ENCODE peak calls at places on chromosomes 13 and 19, in eight cellular contexts. One of them, this sample, is unnamed.

GRCh38 chr13:76527041-76527440 is 359.2 kb downstream of the KCTD12 start:
- DNase-seq in AG10803: no peak
- DNase-seq in fibroblast of pulmonary artery: no peak
- DNase-seq in omental fat pad: no peak
- DNase-seq in choroid plexus epithelial cell: no peak
- DNase-seq in mammary epithelial cell: no peak
- DNase-seq in tibial nerve: no peak
- DNase-seq in astrocyte: no peak
- DNase-seq in this sample: no peak

GRCh38 chr19:46271488-46272197 is 25.2 kb upstream of the HIF3A start:
- DNase-seq in AG10803: peak; percentile 85
- DNase-seq in fibroblast of pulmonary artery: peak; percentile 93
- DNase-seq in omental fat pad: no peak
- DNase-seq in choroid plexus epithelial cell: peak; percentile 94
- DNase-seq in mammary epithelial cell: peak; percentile 87
- DNase-seq in tibial nerve: no peak
- DNase-seq in astrocyte: peak; percentile 99
- DNase-seq in this sample: no peak

GRCh38 chr13:34156841-34157365 is 339.0 kb downstream of the RFC3 start:
- DNase-seq in AG10803: peak; percentile 91
- DNase-seq in fibroblast of pulmonary artery: peak; percentile 95
- DNase-seq in omental fat pad: peak; percentile 35
- DNase-seq in choroid plexus epithelial cell: peak; percentile 97
- DNase-seq in mammary epithelial cell: peak; percentile 97
- DNase-seq in tibial nerve: peak; percentile 24
- DNase-seq in astrocyte: peak; percentile 97
- DNase-seq in this sample: peak; percentile 59

GRCh38 chr13:29260684-29261083 is 334.8 kb downstream of the SLC7A1 start:
- DNase-seq in AG10803: no peak
- DNase-seq in fibroblast of pulmonary artery: no peak
- DNase-seq in omental fat pad: no peak
- DNase-seq in choroid plexus epithelial cell: peak; percentile 13
- DNase-seq in mammary epithelial cell: no peak
- DNase-seq in tibial nerve: no peak
- DNase-seq in astrocyte: no peak
- DNase-seq in this sample: no peak

GRCh38 chr13:31773538-31773937 is 34.2 kb downstream of the RXFP2 start:
- DNase-seq in AG10803: peak; percentile 84
- DNase-seq in fibroblast of pulmonary artery: peak; percentile 86
- DNase-seq in omental fat pad: no peak
- DNase-seq in choroid plexus epithelial cell: peak; percentile 56
- DNase-seq in mammary epithelial cell: peak; percentile 59
- DNase-seq in tibial nerve: no peak
- DNase-seq in astrocyte: peak; percentile 84
- DNase-seq in this sample: no peak

GRCh38 chr19:17125052-17125727 is 49.6 kb downstream of the MYO9B start:
- DNase-seq in AG10803: peak; percentile 71
- DNase-seq in fibroblast of pulmonary artery: peak; percentile 42
- DNase-seq in omental fat pad: no peak
- DNase-seq in choroid plexus epithelial cell: peak; percentile 39
- DNase-seq in mammary epithelial cell: no peak
- DNase-seq in tibial nerve: no peak
- DNase-seq in astrocyte: peak; percentile 37
- DNase-seq in this sample: no peak

GRCh38 chr19:788821-789472 is 8.3 kb upstream of the PTBP1 start:
- DNase-seq in AG10803: peak; percentile 54
- DNase-seq in fibroblast of pulmonary artery: no peak
- DNase-seq in omental fat pad: no peak
- DNase-seq in choroid plexus epithelial cell: no peak
- DNase-seq in mammary epithelial cell: no peak
- DNase-seq in tibial nerve: no peak
- DNase-seq in astrocyte: no peak
- DNase-seq in this sample: peak; percentile 72

GRCh38 chr19:11263726-11264125 is 1.4 kb upstream of the DOCK6 start:
- DNase-seq in AG10803: no peak
- DNase-seq in fibroblast of pulmonary artery: no peak
- DNase-seq in omental fat pad: no peak
- DNase-seq in choroid plexus epithelial cell: no peak
- DNase-seq in mammary epithelial cell: no peak
- DNase-seq in tibial nerve: no peak
- DNase-seq in astrocyte: no peak
- DNase-seq in this sample: no peak

GRCh38 chr13:76519685-76520084 is 366.5 kb downstream of the KCTD12 start:
- DNase-seq in AG10803: no peak
- DNase-seq in fibroblast of pulmonary artery: no peak
- DNase-seq in omental fat pad: no peak
- DNase-seq in choroid plexus epithelial cell: no peak
- DNase-seq in mammary epithelial cell: no peak
- DNase-seq in tibial nerve: no peak
- DNase-seq in astrocyte: no peak
- DNase-seq in this sample: no peak

GRCh38 chr13:80572867-80573266 is 231.9 kb upstream of the SPRY2 start:
- DNase-seq in AG10803: no peak
- DNase-seq in fibroblast of pulmonary artery: no peak
- DNase-seq in omental fat pad: no peak
- DNase-seq in choroid plexus epithelial cell: no peak
- DNase-seq in mammary epithelial cell: no peak
- DNase-seq in tibial nerve: no peak
- DNase-seq in astrocyte: no peak
- DNase-seq in this sample: no peak

GRCh38 chr13:103883698-103884097 is 817.5 kb upstream of the SLC10A2 start:
- DNase-seq in AG10803: no peak
- DNase-seq in fibroblast of pulmonary artery: peak; percentile 8
- DNase-seq in omental fat pad: no peak
- DNase-seq in choroid plexus epithelial cell: peak; percentile 18
- DNase-seq in mammary epithelial cell: no peak
- DNase-seq in tibial nerve: no peak
- DNase-seq in astrocyte: peak; percentile 7
- DNase-seq in this sample: no peak

GRCh38 chr19:47512948-47513319 is 1.9 kb downstream of the NAPA start:
- DNase-seq in AG10803: no peak
- DNase-seq in fibroblast of pulmonary artery: no peak
- DNase-seq in omental fat pad: no peak
- DNase-seq in choroid plexus epithelial cell: no peak
- DNase-seq in mammary epithelial cell: no peak
- DNase-seq in tibial nerve: no peak
- DNase-seq in astrocyte: no peak
- DNase-seq in this sample: no peak

GRCh38 chr19:29285878-29286277 is 72.9 kb upstream of the UQCRFS1 start:
- DNase-seq in AG10803: no peak
- DNase-seq in fibroblast of pulmonary artery: no peak
- DNase-seq in omental fat pad: no peak
- DNase-seq in choroid plexus epithelial cell: no peak
- DNase-seq in mammary epithelial cell: no peak
- DNase-seq in tibial nerve: no peak
- DNase-seq in astrocyte: no peak
- DNase-seq in this sample: peak; percentile 77

GRCh38 chr19:4352701-4353121 is 9.3 kb downstream of the MPND start:
- DNase-seq in AG10803: peak; percentile 64
- DNase-seq in fibroblast of pulmonary artery: peak; percentile 82
- DNase-seq in omental fat pad: no peak
- DNase-seq in choroid plexus epithelial cell: peak; percentile 81
- DNase-seq in mammary epithelial cell: no peak
- DNase-seq in tibial nerve: peak; percentile 46
- DNase-seq in astrocyte: peak; percentile 30
- DNase-seq in this sample: peak; percentile 68

GRCh38 chr13:113777311-113778260 is 18.6 kb downstream of the TMEM255B start:
- DNase-seq in AG10803: no peak
- DNase-seq in fibroblast of pulmonary artery: peak; percentile 49
- DNase-seq in omental fat pad: peak; percentile 15
- DNase-seq in choroid plexus epithelial cell: peak; percentile 35
- DNase-seq in mammary epithelial cell: no peak
- DNase-seq in tibial nerve: no peak
- DNase-seq in astrocyte: no peak
- DNase-seq in this sample: peak; percentile 73

GRCh38 chr19:39177736-39178135 is 19.0 kb upstream of the NCCRP1 start:
- DNase-seq in AG10803: no peak
- DNase-seq in fibroblast of pulmonary artery: no peak
- DNase-seq in omental fat pad: no peak
- DNase-seq in choroid plexus epithelial cell: no peak
- DNase-seq in mammary epithelial cell: no peak
- DNase-seq in tibial nerve: no peak
- DNase-seq in astrocyte: no peak
- DNase-seq in this sample: no peak

GRCh38 chr13:112000888-112001287 is 66.1 kb upstream of the SOX1 start:
- DNase-seq in AG10803: no peak
- DNase-seq in fibroblast of pulmonary artery: no peak
- DNase-seq in omental fat pad: no peak
- DNase-seq in choroid plexus epithelial cell: no peak
- DNase-seq in mammary epithelial cell: no peak
- DNase-seq in tibial nerve: no peak
- DNase-seq in astrocyte: no peak
- DNase-seq in this sample: no peak

GRCh38 chr19:2332341-2333026 is 4.0 kb downstream of the SPPL2B start:
- DNase-seq in AG10803: peak; percentile 54
- DNase-seq in fibroblast of pulmonary artery: no peak
- DNase-seq in omental fat pad: no peak
- DNase-seq in choroid plexus epithelial cell: no peak
- DNase-seq in mammary epithelial cell: no peak
- DNase-seq in tibial nerve: no peak
- DNase-seq in astrocyte: no peak
- DNase-seq in this sample: no peak

GRCh38 chr19:29507081-29507860 is 18.5 kb upstream of the VSTM2B start:
- DNase-seq in AG10803: no peak
- DNase-seq in fibroblast of pulmonary artery: no peak
- DNase-seq in omental fat pad: no peak
- DNase-seq in choroid plexus epithelial cell: no peak
- DNase-seq in mammary epithelial cell: no peak
- DNase-seq in tibial nerve: no peak
- DNase-seq in astrocyte: no peak
- DNase-seq in this sample: peak; percentile 41

GRCh38 chr13:47251771-47252170 is 354.9 kb upstream of the HTR2A start:
- DNase-seq in AG10803: peak; percentile 90
- DNase-seq in fibroblast of pulmonary artery: no peak
- DNase-seq in omental fat pad: no peak
- DNase-seq in choroid plexus epithelial cell: no peak
- DNase-seq in mammary epithelial cell: no peak
- DNase-seq in tibial nerve: no peak
- DNase-seq in astrocyte: peak; percentile 3
- DNase-seq in this sample: no peak

GRCh38 chr13:89057274-89057673 is 1386.1 kb downstream of the SLITRK5 start:
- DNase-seq in AG10803: no peak
- DNase-seq in fibroblast of pulmonary artery: no peak
- DNase-seq in omental fat pad: no peak
- DNase-seq in choroid plexus epithelial cell: no peak
- DNase-seq in mammary epithelial cell: no peak
- DNase-seq in tibial nerve: no peak
- DNase-seq in astrocyte: no peak
- DNase-seq in this sample: no peak

GRCh38 chr13:89066868-89067466 is 1395.8 kb downstream of the SLITRK5 start:
- DNase-seq in AG10803: peak; percentile 11
- DNase-seq in fibroblast of pulmonary artery: peak; percentile 45
- DNase-seq in omental fat pad: no peak
- DNase-seq in choroid plexus epithelial cell: peak; percentile 69
- DNase-seq in mammary epithelial cell: peak; percentile 19
- DNase-seq in tibial nerve: peak; percentile 48
- DNase-seq in astrocyte: peak; percentile 13
- DNase-seq in this sample: peak; percentile 28

GRCh38 chr13:89057862-89058261 is 1386.7 kb downstream of the SLITRK5 start:
- DNase-seq in AG10803: no peak
- DNase-seq in fibroblast of pulmonary artery: no peak
- DNase-seq in omental fat pad: no peak
- DNase-seq in choroid plexus epithelial cell: no peak
- DNase-seq in mammary epithelial cell: no peak
- DNase-seq in tibial nerve: no peak
- DNase-seq in astrocyte: no peak
- DNase-seq in this sample: no peak

GRCh38 chr13:89061821-89062220 is 1390.7 kb downstream of the SLITRK5 start:
- DNase-seq in AG10803: no peak
- DNase-seq in fibroblast of pulmonary artery: no peak
- DNase-seq in omental fat pad: no peak
- DNase-seq in choroid plexus epithelial cell: no peak
- DNase-seq in mammary epithelial cell: no peak
- DNase-seq in tibial nerve: no peak
- DNase-seq in astrocyte: no peak
- DNase-seq in this sample: no peak
- TF ChIP-seq CTCF in AG10803: no peak
- TF ChIP-seq CTCF in fibroblast of pulmonary artery: no peak
- TF ChIP-seq CTCF in omental fat pad: no peak
- TF ChIP-seq CTCF in choroid plexus epithelial cell: no peak
- TF ChIP-seq CTCF in mammary epithelial cell: no peak
- TF ChIP-seq CTCF in tibial nerve: no peak
- TF ChIP-seq CTCF in astrocyte: no peak
- TF ChIP-seq CTCF in this sample: no peak

GRCh38 chr13:30569901-30570576 is 47.7 kb upstream of the USPL1 start:
- DNase-seq in AG10803: peak; percentile 94
- DNase-seq in fibroblast of pulmonary artery: peak; percentile 92
- DNase-seq in omental fat pad: no peak
- DNase-seq in choroid plexus epithelial cell: peak; percentile 96
- DNase-seq in mammary epithelial cell: peak; percentile 96
- DNase-seq in tibial nerve: peak; percentile 29
- DNase-seq in astrocyte: peak; percentile 98
- DNase-seq in this sample: peak; percentile 37

GRCh38 chr13:30577381-30577780 is 40.3 kb upstream of the USPL1 start:
- DNase-seq in AG10803: peak; percentile 90
- DNase-seq in fibroblast of pulmonary artery: peak; percentile 76
- DNase-seq in omental fat pad: no peak
- DNase-seq in choroid plexus epithelial cell: peak; percentile 94
- DNase-seq in mammary epithelial cell: peak; percentile 98
- DNase-seq in tibial nerve: no peak
- DNase-seq in astrocyte: peak; percentile 97
- DNase-seq in this sample: no peak

GRCh38 chr13:30567072-30567471 is 50.6 kb upstream of the USPL1 start:
- DNase-seq in AG10803: peak; percentile 13
- DNase-seq in fibroblast of pulmonary artery: no peak
- DNase-seq in omental fat pad: no peak
- DNase-seq in choroid plexus epithelial cell: no peak
- DNase-seq in mammary epithelial cell: no peak
- DNase-seq in tibial nerve: no peak
- DNase-seq in astrocyte: no peak
- DNase-seq in this sample: no peak

GRCh38 chr13:30576528-30576927 is 41.2 kb upstream of the USPL1 start:
- DNase-seq in AG10803: no peak
- DNase-seq in fibroblast of pulmonary artery: peak; percentile 55
- DNase-seq in omental fat pad: no peak
- DNase-seq in choroid plexus epithelial cell: peak; percentile 72
- DNase-seq in mammary epithelial cell: peak; percentile 73
- DNase-seq in tibial nerve: peak; percentile 16
- DNase-seq in astrocyte: peak; percentile 57
- DNase-seq in this sample: no peak

GRCh38 chr13:30572859-30573275 is 44.9 kb upstream of the USPL1 start:
- DNase-seq in AG10803: peak; percentile 54
- DNase-seq in fibroblast of pulmonary artery: peak; percentile 61
- DNase-seq in omental fat pad: no peak
- DNase-seq in choroid plexus epithelial cell: peak; percentile 76
- DNase-seq in mammary epithelial cell: peak; percentile 37
- DNase-seq in tibial nerve: no peak
- DNase-seq in astrocyte: peak; percentile 64
- DNase-seq in this sample: no peak
- TF ChIP-seq CTCF in AG10803: peak; percentile 53
- TF ChIP-seq CTCF in fibroblast of pulmonary artery: peak; percentile 36
- TF ChIP-seq CTCF in omental fat pad: no peak
- TF ChIP-seq CTCF in choroid plexus epithelial cell: peak; percentile 54
- TF ChIP-seq CTCF in mammary epithelial cell: peak; percentile 33
- TF ChIP-seq CTCF in tibial nerve: peak; percentile 32
- TF ChIP-seq CTCF in astrocyte: no peak
- TF ChIP-seq CTCF in this sample: no peak

GRCh38 chr13:74015137-74015536 is 119.1 kb downstream of the KLF12 start:
- DNase-seq in AG10803: no peak
- DNase-seq in fibroblast of pulmonary artery: peak; percentile 20
- DNase-seq in omental fat pad: no peak
- DNase-seq in choroid plexus epithelial cell: peak; percentile 31
- DNase-seq in mammary epithelial cell: no peak
- DNase-seq in tibial nerve: no peak
- DNase-seq in astrocyte: no peak
- DNase-seq in this sample: no peak
- TF ChIP-seq CTCF in AG10803: no peak
- TF ChIP-seq CTCF in fibroblast of pulmonary artery: peak; percentile 30
- TF ChIP-seq CTCF in omental fat pad: no peak
- TF ChIP-seq CTCF in choroid plexus epithelial cell: peak; percentile 36
- TF ChIP-seq CTCF in mammary epithelial cell: peak; percentile 25
- TF ChIP-seq CTCF in tibial nerve: no peak
- TF ChIP-seq CTCF in astrocyte: peak; percentile 25
- TF ChIP-seq CTCF in this sample: peak; percentile 53

GRCh38 chr19:44607049-44607448 is 6.3 kb upstream of the IGSF23 start:
- DNase-seq in AG10803: peak; percentile 37
- DNase-seq in fibroblast of pulmonary artery: peak; percentile 69
- DNase-seq in omental fat pad: no peak
- DNase-seq in choroid plexus epithelial cell: no peak
- DNase-seq in mammary epithelial cell: no peak
- DNase-seq in tibial nerve: no peak
- DNase-seq in astrocyte: peak; percentile 25
- DNase-seq in this sample: no peak
- TF ChIP-seq CTCF in AG10803: no peak
- TF ChIP-seq CTCF in fibroblast of pulmonary artery: no peak
- TF ChIP-seq CTCF in omental fat pad: no peak
- TF ChIP-seq CTCF in choroid plexus epithelial cell: no peak
- TF ChIP-seq CTCF in mammary epithelial cell: no peak
- TF ChIP-seq CTCF in tibial nerve: no peak
- TF ChIP-seq CTCF in astrocyte: no peak
- TF ChIP-seq CTCF in this sample: no peak

This sample was measured in H9.